ENCODE peak calls at places on chromosomes 13 and 19, in seven cellular contexts. E, O, C, Z, A, M and Q are unnamed samples. For H3K9me3, the result is how much of the 10 kb centered on the place peaks cover.

GRCh38 chr13:47896546-47896945 is 104.5 kb downstream of the SUCLA2 start:
- DNase-seq in E (no peak), O (no peak), C (no peak), Z (no peak), A (no peak), M (no peak), Q (no peak)

GRCh38 chr19:19406878-19407639 is 1.6 kb downstream of the GATAD2A start:
- DNase-seq in E (no peak), O (peak), C (peak), Z (peak), A (no peak), M (no peak), Q (no peak)

GRCh38 chr13:110499621-110500281 is 61.8 kb downstream of the RAB20 start:
- DNase-seq in E (no peak), O (no peak), C (no peak), Z (no peak), A (no peak), M (peak), Q (no peak)

GRCh38 chr19:16125738-16126495 is 14.2 kb downstream of the RAB8A start:
- DNase-seq in E (no peak), O (no peak), C (no peak), Z (no peak), A (no peak), M (peak), Q (no peak)

GRCh38 chr13:26914624-26915023 is 154.0 kb upstream of the GPR12 start:
- DNase-seq in E (no peak), O (no peak), C (no peak), Z (no peak), A (no peak), M (no peak), Q (no peak)

GRCh38 chr19:10422846-10423245 is 2.5 kb downstream of the PDE4A start:
- DNase-seq in E (no peak), O (no peak), C (no peak), Z (no peak), A (no peak), M (peak), Q (no peak)

GRCh38 chr13:29362849-29363604 is 232.5 kb downstream of the SLC7A1 start:
- DNase-seq in E (peak), O (no peak), C (no peak), Z (peak), A (peak), M (peak), Q (peak)

GRCh38 chr19:34323433-34324204 is 41.4 kb upstream of the GPI start:
- DNase-seq in E (no peak), O (no peak), C (no peak), Z (peak), A (no peak), M (no peak), Q (no peak)

GRCh38 chr13:84032116-84032515 is 149.8 kb upstream of the SLITRK1 start:
- DNase-seq in E (no peak), O (no peak), C (no peak), Z (no peak), A (no peak), M (no peak), Q (no peak)

GRCh38 chr19:58395979-58396627 is 647 bp downstream of the RNF225 start:
- DNase-seq in E (no peak), O (no peak), C (no peak), Z (peak), A (no peak), M (peak), Q (no peak)

GRCh38 chr19:13962738-13963602 is 10.7 kb downstream of the DCAF15 start:
- DNase-seq in E (no peak), O (no peak), C (no peak), Z (no peak), A (no peak), M (peak), Q (no peak)

GRCh38 chr13:49714757-49715156 is 23.5 kb upstream of the EBPL start:
- DNase-seq in E (no peak), O (no peak), C (no peak), Z (no peak), A (no peak), M (no peak), Q (no peak)

GRCh38 chr19:43634877-43635560 is 4.6 kb downstream of the CADM4 start:
- DNase-seq in E (peak), O (no peak), C (no peak), Z (peak), A (no peak), M (no peak), Q (no peak)

GRCh38 chr19:1874554-1875185 is 10.6 kb downstream of the ABHD17A start:
- DNase-seq in E (no peak), O (no peak), C (no peak), Z (no peak), A (no peak), M (peak), Q (no peak)

GRCh38 chr19:54724644-54725043 is 402 bp downstream of the KIR3DL3 start:
- DNase-seq in E (no peak), O (no peak), C (no peak), Z (no peak), A (no peak), M (no peak), Q (no peak)

GRCh38 chr13:21458457-21458815 is 667 bp downstream of the ZDHHC20 start:
- DNase-seq in E (no peak), O (peak), C (peak), Z (peak), A (no peak), M (no peak), Q (peak)

DNA sequence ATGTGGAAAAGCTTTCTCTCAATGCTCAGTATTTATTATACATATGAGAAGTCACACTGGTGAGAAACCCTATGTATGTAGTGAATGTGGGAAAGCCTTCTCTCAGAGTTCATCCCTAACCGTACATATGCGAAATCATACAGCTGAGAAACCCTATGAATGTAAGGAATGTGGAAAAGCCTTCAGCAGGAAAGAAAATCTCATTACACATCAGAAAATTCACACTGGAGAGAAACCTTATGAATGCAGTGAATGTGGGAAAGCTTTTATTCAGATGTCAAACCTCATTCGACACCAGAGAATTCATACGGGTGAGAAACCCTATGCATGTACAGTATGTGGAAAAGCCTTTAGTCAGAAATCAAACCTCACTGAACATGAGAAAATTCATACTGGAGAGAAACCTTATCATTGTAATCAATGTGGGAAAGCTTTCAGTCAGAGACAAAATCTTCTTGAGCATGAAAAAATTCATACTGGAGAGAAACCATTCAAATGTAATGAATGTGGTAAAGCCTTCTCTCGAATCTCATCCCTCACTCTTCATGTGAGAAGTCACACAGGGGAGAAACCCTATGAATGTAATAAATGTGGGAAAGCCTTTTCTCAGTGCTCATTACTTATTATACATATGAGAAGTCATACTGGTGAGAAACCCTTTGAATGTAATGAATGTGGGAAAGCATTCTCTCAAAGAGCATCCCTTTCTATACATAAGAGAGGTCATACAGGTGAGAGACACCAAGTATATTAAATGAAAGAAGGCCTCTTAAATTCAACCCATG is 34.4 kb downstream of the ZNF568 start:
- DNase-seq in E (no peak), O (no peak), C (no peak), Z (no peak), A (no peak), M (no peak), Q (no peak)
- H3K9me3 ChIP-seq in E (under half), O (under half), C (half or more), Z (under half), A (half or more), M (under half), Q (under half)

GRCh38 chr13:19172647-19173030 is 9.0 kb downstream of the TUBA3C start:
- DNase-seq in E (no peak), O (no peak), C (no peak), Z (no peak), A (no peak), M (no peak), Q (no peak)

GRCh38 chr13:19171563-19171962 is 10.1 kb downstream of the TUBA3C start:
- DNase-seq in E (no peak), O (no peak), C (no peak), Z (no peak), A (no peak), M (no peak), Q (no peak)

GRCh38 chr13:19169991-19170390 is 11.6 kb downstream of the TUBA3C start:
- DNase-seq in E (no peak), O (no peak), C (no peak), Z (no peak), A (no peak), M (no peak), Q (no peak)

GRCh38 chr13:19172007-19172646 is 9.5 kb downstream of the TUBA3C start:
- DNase-seq in E (no peak), O (no peak), C (no peak), Z (no peak), A (no peak), M (no peak), Q (no peak)

DNA sequence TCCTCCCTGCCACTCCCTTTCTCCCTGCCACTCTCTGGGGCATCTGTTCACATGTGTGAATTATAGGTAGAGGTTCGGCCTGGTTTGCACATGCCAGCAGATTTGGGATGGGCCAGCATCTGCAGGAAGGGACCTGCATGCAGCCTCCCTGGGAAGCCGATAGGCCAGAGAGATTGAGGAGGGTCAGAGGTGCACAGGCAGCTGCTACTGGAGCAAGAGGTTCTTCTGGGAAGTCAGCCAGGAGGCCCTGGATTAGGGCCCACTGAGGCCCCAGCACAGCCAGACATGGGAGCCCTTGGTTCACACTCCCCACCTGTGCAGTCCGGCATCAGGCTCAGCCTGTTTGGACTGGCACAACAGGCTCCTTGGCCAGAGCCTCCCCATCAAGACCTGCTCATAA is 12.1 kb downstream of the TUBA3C start:
- DNase-seq in E (no peak), O (no peak), C (no peak), Z (no peak), A (no peak), M (no peak), Q (no peak)
- H3K9me3 ChIP-seq in E (half or more), O (under half), C (under half), Z (under half), A (under half), M (under half), Q (under half)

GRCh38 chr19:36805364-36805763 is 32.8 kb upstream of the ZNF850 start:
- DNase-seq in E (no peak), O (no peak), C (no peak), Z (no peak), A (no peak), M (no peak), Q (no peak)

GRCh38 chr19:36807029-36807428 is 31.2 kb downstream of the ZNF790 start:
- DNase-seq in E (no peak), O (no peak), C (no peak), Z (no peak), A (no peak), M (no peak), Q (no peak)
- H3K9me3 ChIP-seq in E (under half), O (under half), C (half or more), Z (under half), A (half or more), M (under half), Q (half or more)

GRCh38 chr19:40223135-40223822 is 3.2 kb downstream of the CCNP start:
- DNase-seq in E (no peak), O (no peak), C (no peak), Z (peak), A (no peak), M (peak), Q (no peak)
- H3K9me3 ChIP-seq in E (under half), O (under half), C (under half), Z (under half), A (under half), M (under half), Q (under half)

GRCh38 chr19:9353011-9353410 is 9.8 kb upstream of the ZNF177 start:
- DNase-seq in E (no peak), O (no peak), C (no peak), Z (no peak), A (no peak), M (peak), Q (no peak)
- H3K9me3 ChIP-seq in E (under half), O (under half), C (half or more), Z (under half), A (half or more), M (under half), Q (half or more)

GRCh38 chr19:56973713-56974553 is 133.4 kb upstream of the PEG3 start:
- DNase-seq in E (peak), O (peak), C (no peak), Z (no peak), A (no peak), M (no peak), Q (no peak)

GRCh38 chr19:56972291-56972914 is 131.9 kb upstream of the PEG3 start:
- DNase-seq in E (no peak), O (no peak), C (no peak), Z (no peak), A (no peak), M (no peak), Q (no peak)

GRCh38 chr19:56974554-56975207 is 134.2 kb upstream of the PEG3 start:
- DNase-seq in E (no peak), O (no peak), C (no peak), Z (no peak), A (no peak), M (no peak), Q (no peak)

GRCh38 chr19:56969726-56970125 is 129.2 kb upstream of the PEG3 start:
- DNase-seq in E (no peak), O (no peak), C (no peak), Z (no peak), A (no peak), M (no peak), Q (no peak)

GRCh38 chr19:56971230-56971629 is 130.7 kb upstream of the PEG3 start:
- DNase-seq in E (no peak), O (no peak), C (no peak), Z (no peak), A (no peak), M (no peak), Q (no peak)
- H3K9me3 ChIP-seq in E (under half), O (under half), C (half or more), Z (under half), A (under half), M (under half), Q (under half)

GRCh38 chr13:18965347-18965855 is 216.2 kb downstream of the TUBA3C start:
- DNase-seq in E (no peak), O (no peak), C (no peak), Z (no peak), A (no peak), M (no peak), Q (no peak)

GRCh38 chr13:18961383-18962117 is 220.1 kb downstream of the TUBA3C start:
- DNase-seq in E (no peak), O (no peak), C (no peak), Z (no peak), A (no peak), M (peak), Q (no peak)

GRCh38 chr13:18960637-18961227 is 220.9 kb downstream of the TUBA3C start:
- DNase-seq in E (no peak), O (peak), C (no peak), Z (no peak), A (no peak), M (peak), Q (no peak)

GRCh38 chr13:18962168-18962734 is 219.4 kb downstream of the TUBA3C start:
- DNase-seq in E (no peak), O (no peak), C (no peak), Z (no peak), A (no peak), M (peak), Q (no peak)

DNA sequence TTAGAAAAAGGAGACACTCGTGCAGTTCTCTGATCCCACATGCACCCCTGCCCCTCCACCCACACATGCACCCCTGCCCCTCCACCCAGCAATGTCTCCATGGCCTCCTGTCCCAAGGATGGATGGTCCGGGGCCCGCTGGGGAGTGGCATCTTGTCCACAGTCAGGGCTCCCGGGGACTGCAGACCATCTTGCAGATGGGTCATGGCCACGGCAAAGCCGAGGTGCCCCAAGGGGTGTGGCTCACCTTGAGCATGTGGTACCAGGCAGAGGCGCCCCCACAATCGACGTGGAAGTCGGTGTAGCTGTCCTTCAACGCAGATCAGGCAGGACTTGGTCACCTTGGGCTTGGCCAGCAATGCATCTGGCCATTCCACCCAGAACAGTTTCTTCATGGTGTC is 216.7 kb downstream of the TUBA3C start:
- DNase-seq in E (no peak), O (no peak), C (no peak), Z (no peak), A (no peak), M (no peak), Q (no peak)
- H3K9me3 ChIP-seq in E (under half), O (under half), C (under half), Z (under half), A (under half), M (under half), Q (under half)